ENCODE peak calls at places on chromosomes 7 and 10, in five cellular contexts. One of them, this sample, is unnamed.

GRCh38 chr10:92267343-92267742 is 23.5 kb downstream of the CPEB3 start:
- DNase-seq in cardiac fibroblast: no peak
- DNase-seq in skeletal muscle cell: no peak
- DNase-seq in RPMI8226: no peak
- DNase-seq in pancreas: no peak
- DNase-seq in this sample: no peak

GRCh38 chr10:3778708-3779108 is 6.3 kb downstream of the KLF6 start:
- DNase-seq in skeletal muscle cell: no peak
- DNase-seq in cardiac fibroblast: no peak
- DNase-seq in RPMI8226: no peak
- DNase-seq in pancreas: no peak
- DNase-seq in this sample: no peak

GRCh38 chr10:132062181-132062515 is 3.6 kb upstream of the JAKMIP3 start:
- DNase-seq in skeletal muscle cell: no peak
- DNase-seq in pancreas: no peak
- DNase-seq in cardiac fibroblast: no peak
- DNase-seq in RPMI8226: no peak
- DNase-seq in this sample: no peak

GRCh38 chr10:43864622-43865021 is 215.9 kb upstream of the ZNF32 start:
- DNase-seq in cardiac fibroblast: no peak
- DNase-seq in RPMI8226: no peak
- DNase-seq in pancreas: no peak
- DNase-seq in skeletal muscle cell: no peak
- DNase-seq in this sample: no peak

GRCh38 chr7:104551226-104551625 is 222.8 kb downstream of the LHFPL3 start:
- DNase-seq in RPMI8226: no peak
- DNase-seq in skeletal muscle cell: no peak
- DNase-seq in pancreas: no peak
- DNase-seq in cardiac fibroblast: no peak
- DNase-seq in this sample: no peak

GRCh38 chr7:150879345-150879744 is 27.0 kb downstream of the AOC1 start:
- DNase-seq in skeletal muscle cell: no peak
- DNase-seq in cardiac fibroblast: peak; percentile 13
- DNase-seq in pancreas: no peak
- DNase-seq in RPMI8226: no peak
- DNase-seq in this sample: no peak

GRCh38 chr10:3445688-3446087 is 273.1 kb upstream of the PITRM1 start:
- DNase-seq in cardiac fibroblast: no peak
- DNase-seq in pancreas: no peak
- DNase-seq in skeletal muscle cell: no peak
- DNase-seq in RPMI8226: no peak
- DNase-seq in this sample: no peak

GRCh38 chr7:139071683-139072082 is 35.8 kb upstream of the ZC3HAV1L start:
- DNase-seq in RPMI8226: no peak
- DNase-seq in pancreas: no peak
- DNase-seq in skeletal muscle cell: no peak
- DNase-seq in cardiac fibroblast: no peak
- DNase-seq in this sample: peak; percentile 14

GRCh38 chr10:70775679-70776454 is 9.3 kb downstream of the TBATA start:
- DNase-seq in pancreas: no peak
- DNase-seq in cardiac fibroblast: no peak
- DNase-seq in RPMI8226: no peak
- DNase-seq in skeletal muscle cell: no peak
- DNase-seq in this sample: no peak

GRCh38 chr10:71970331-71970730 is 6.1 kb downstream of the CHST3 start:
- DNase-seq in RPMI8226: peak; percentile 45
- DNase-seq in cardiac fibroblast: no peak
- DNase-seq in pancreas: no peak
- DNase-seq in skeletal muscle cell: no peak
- DNase-seq in this sample: no peak

GRCh38 chr7:71705217-71705616 is 573.3 kb downstream of the GALNT17 start:
- DNase-seq in skeletal muscle cell: no peak
- DNase-seq in cardiac fibroblast: no peak
- DNase-seq in RPMI8226: no peak
- DNase-seq in pancreas: no peak
- DNase-seq in this sample: no peak

GRCh38 chr10:112723876-112724275 is 226.2 kb upstream of the TCF7L2 start:
- DNase-seq in RPMI8226: no peak
- DNase-seq in cardiac fibroblast: no peak
- DNase-seq in skeletal muscle cell: no peak
- DNase-seq in pancreas: no peak
- DNase-seq in this sample: no peak

GRCh38 chr7:42843209-42843800 is 68.6 kb downstream of the C7orf25 start:
- DNase-seq in skeletal muscle cell: no peak
- DNase-seq in RPMI8226: peak; percentile 59
- DNase-seq in cardiac fibroblast: peak; percentile 57
- DNase-seq in pancreas: peak; percentile 33
- DNase-seq in this sample: peak; percentile 20

This sample was measured in transverse colon.